ENCODE peak calls at places on chromosomes 16 and 17, in ten cellular contexts. One of them, this sample, is unnamed.

GRCh38 chr17:35449371-35449931 is 885 bp upstream of the SLFN13 start:
- DNase-seq in amygdala: no peak
- DNase-seq in LHCN-M2: no peak
- DNase-seq in astrocyte: peak
- DNase-seq in CD8-positive, alpha-beta T cell: no peak
- DNase-seq in heart left ventricle: peak
- DNase-seq in mesothelial cell of epicardium: no peak
- DNase-seq in progenitor cell of endocrine pancreas: no peak
- DNase-seq in skeletal muscle cell: no peak
- DNase-seq in HS-27A: no peak
- DNase-seq in this sample: no peak

GRCh38 chr16:86952769-86953168 is 364.4 kb downstream of the C16orf95 start:
- DNase-seq in amygdala: no peak
- DNase-seq in LHCN-M2: peak
- DNase-seq in astrocyte: no peak
- DNase-seq in CD8-positive, alpha-beta T cell: no peak
- DNase-seq in heart left ventricle: no peak
- DNase-seq in mesothelial cell of epicardium: no peak
- DNase-seq in progenitor cell of endocrine pancreas: no peak
- DNase-seq in skeletal muscle cell: no peak
- DNase-seq in HS-27A: peak
- DNase-seq in this sample: no peak

GRCh38 chr17:58052951-58053715 is 30.1 kb upstream of the DYNLL2 start:
- DNase-seq in amygdala: no peak
- DNase-seq in LHCN-M2: peak
- DNase-seq in astrocyte: no peak
- DNase-seq in CD8-positive, alpha-beta T cell: no peak
- DNase-seq in heart left ventricle: no peak
- DNase-seq in mesothelial cell of epicardium: no peak
- DNase-seq in progenitor cell of endocrine pancreas: no peak
- DNase-seq in skeletal muscle cell: no peak
- DNase-seq in HS-27A: no peak
- DNase-seq in this sample: no peak

GRCh38 chr17:29241015-29241963 is 5.4 kb upstream of the CRYBA1 start:
- DNase-seq in amygdala: no peak
- DNase-seq in LHCN-M2: peak
- DNase-seq in astrocyte: peak
- DNase-seq in CD8-positive, alpha-beta T cell: no peak
- DNase-seq in heart left ventricle: no peak
- DNase-seq in mesothelial cell of epicardium: no peak
- DNase-seq in progenitor cell of endocrine pancreas: no peak
- DNase-seq in skeletal muscle cell: peak
- DNase-seq in HS-27A: peak
- DNase-seq in this sample: no peak

GRCh38 chr16:50297301-50298074 is 31.1 kb downstream of the ADCY7 start:
- DNase-seq in amygdala: no peak
- DNase-seq in LHCN-M2: no peak
- DNase-seq in astrocyte: no peak
- DNase-seq in CD8-positive, alpha-beta T cell: no peak
- DNase-seq in heart left ventricle: no peak
- DNase-seq in mesothelial cell of epicardium: no peak
- DNase-seq in progenitor cell of endocrine pancreas: no peak
- DNase-seq in skeletal muscle cell: no peak
- DNase-seq in HS-27A: no peak
- DNase-seq in this sample: no peak

GRCh38 chr17:75665981-75666380 is 973 bp downstream of the RECQL5 start:
- DNase-seq in amygdala: no peak
- DNase-seq in LHCN-M2: no peak
- DNase-seq in astrocyte: no peak
- DNase-seq in CD8-positive, alpha-beta T cell: no peak
- DNase-seq in heart left ventricle: no peak
- DNase-seq in mesothelial cell of epicardium: no peak
- DNase-seq in progenitor cell of endocrine pancreas: no peak
- DNase-seq in skeletal muscle cell: no peak
- DNase-seq in HS-27A: no peak
- DNase-seq in this sample: no peak

GRCh38 chr16:7321661-7322060 is 11.0 kb upstream of the RBFOX1 start:
- DNase-seq in amygdala: no peak
- DNase-seq in LHCN-M2: peak
- DNase-seq in astrocyte: no peak
- DNase-seq in CD8-positive, alpha-beta T cell: no peak
- DNase-seq in heart left ventricle: no peak
- DNase-seq in mesothelial cell of epicardium: no peak
- DNase-seq in progenitor cell of endocrine pancreas: no peak
- DNase-seq in skeletal muscle cell: no peak
- DNase-seq in HS-27A: no peak
- DNase-seq in this sample: no peak

GRCh38 chr17:15249487-15249886 is 15.6 kb downstream of the PMP22 start:
- DNase-seq in amygdala: no peak
- DNase-seq in LHCN-M2: no peak
- DNase-seq in astrocyte: no peak
- DNase-seq in CD8-positive, alpha-beta T cell: no peak
- DNase-seq in heart left ventricle: no peak
- DNase-seq in mesothelial cell of epicardium: no peak
- DNase-seq in progenitor cell of endocrine pancreas: no peak
- DNase-seq in skeletal muscle cell: no peak
- DNase-seq in HS-27A: no peak
- DNase-seq in this sample: no peak

GRCh38 chr17:28533091-28533670 is 19.2 kb downstream of the UNC119 start:
- DNase-seq in amygdala: no peak
- DNase-seq in LHCN-M2: no peak
- DNase-seq in astrocyte: no peak
- DNase-seq in CD8-positive, alpha-beta T cell: no peak
- DNase-seq in heart left ventricle: no peak
- DNase-seq in mesothelial cell of epicardium: no peak
- DNase-seq in progenitor cell of endocrine pancreas: no peak
- DNase-seq in skeletal muscle cell: no peak
- DNase-seq in HS-27A: no peak
- DNase-seq in this sample: no peak

GRCh38 chr17:36949461-36949927 is 740 bp downstream of the AATF start:
- DNase-seq in amygdala: no peak
- DNase-seq in LHCN-M2: no peak
- DNase-seq in astrocyte: peak
- DNase-seq in CD8-positive, alpha-beta T cell: no peak
- DNase-seq in heart left ventricle: no peak
- DNase-seq in mesothelial cell of epicardium: no peak
- DNase-seq in progenitor cell of endocrine pancreas: no peak
- DNase-seq in skeletal muscle cell: no peak
- DNase-seq in HS-27A: peak
- DNase-seq in this sample: no peak

GRCh38 chr16:53504161-53504663 is 1.2 kb upstream of the AKTIP start:
- DNase-seq in amygdala: no peak
- DNase-seq in LHCN-M2: peak
- DNase-seq in astrocyte: peak
- DNase-seq in CD8-positive, alpha-beta T cell: peak
- DNase-seq in heart left ventricle: peak
- DNase-seq in mesothelial cell of epicardium: no peak
- DNase-seq in progenitor cell of endocrine pancreas: peak
- DNase-seq in skeletal muscle cell: no peak
- DNase-seq in HS-27A: no peak
- DNase-seq in this sample: no peak

GRCh38 chr17:7313890-7314718 is 1.1 kb downstream of the GPS2 start:
- DNase-seq in amygdala: no peak
- DNase-seq in LHCN-M2: peak
- DNase-seq in astrocyte: no peak
- DNase-seq in CD8-positive, alpha-beta T cell: no peak
- DNase-seq in heart left ventricle: no peak
- DNase-seq in mesothelial cell of epicardium: no peak
- DNase-seq in progenitor cell of endocrine pancreas: no peak
- DNase-seq in skeletal muscle cell: no peak
- DNase-seq in HS-27A: no peak
- DNase-seq in this sample: no peak

GRCh38 chr17:31540602-31541307 is 149.3 kb downstream of the RAB11FIP4 start:
- DNase-seq in amygdala: no peak
- DNase-seq in LHCN-M2: no peak
- DNase-seq in astrocyte: no peak
- DNase-seq in CD8-positive, alpha-beta T cell: no peak
- DNase-seq in heart left ventricle: no peak
- DNase-seq in mesothelial cell of epicardium: no peak
- DNase-seq in progenitor cell of endocrine pancreas: no peak
- DNase-seq in skeletal muscle cell: no peak
- DNase-seq in HS-27A: no peak
- DNase-seq in this sample: no peak

GRCh38 chr17:44200478-44201155 is 933 bp upstream of the ATXN7L3 start:
- DNase-seq in amygdala: no peak
- DNase-seq in LHCN-M2: no peak
- DNase-seq in astrocyte: no peak
- DNase-seq in CD8-positive, alpha-beta T cell: no peak
- DNase-seq in heart left ventricle: no peak
- DNase-seq in mesothelial cell of epicardium: no peak
- DNase-seq in progenitor cell of endocrine pancreas: no peak
- DNase-seq in skeletal muscle cell: no peak
- DNase-seq in HS-27A: no peak
- DNase-seq in this sample: no peak

GRCh38 chr16:49350265-49351103 is 23.1 kb upstream of the C16orf78 start:
- DNase-seq in amygdala: peak
- DNase-seq in LHCN-M2: peak
- DNase-seq in astrocyte: peak
- DNase-seq in CD8-positive, alpha-beta T cell: no peak
- DNase-seq in heart left ventricle: peak
- DNase-seq in mesothelial cell of epicardium: peak
- DNase-seq in progenitor cell of endocrine pancreas: peak
- DNase-seq in skeletal muscle cell: peak
- DNase-seq in HS-27A: no peak
- DNase-seq in this sample: no peak

GRCh38 chr17:56715613-56716357 is 117.9 kb downstream of the C17orf67 start:
- DNase-seq in amygdala: peak
- DNase-seq in LHCN-M2: peak
- DNase-seq in astrocyte: peak
- DNase-seq in CD8-positive, alpha-beta T cell: peak
- DNase-seq in heart left ventricle: peak
- DNase-seq in mesothelial cell of epicardium: peak
- DNase-seq in progenitor cell of endocrine pancreas: peak
- DNase-seq in skeletal muscle cell: peak
- DNase-seq in HS-27A: peak
- DNase-seq in this sample: no peak

GRCh38 chr17:5931611-5932010 is 138.6 kb upstream of the WSCD1 start:
- DNase-seq in amygdala: no peak
- DNase-seq in LHCN-M2: no peak
- DNase-seq in astrocyte: no peak
- DNase-seq in CD8-positive, alpha-beta T cell: no peak
- DNase-seq in heart left ventricle: no peak
- DNase-seq in mesothelial cell of epicardium: no peak
- DNase-seq in progenitor cell of endocrine pancreas: no peak
- DNase-seq in skeletal muscle cell: no peak
- DNase-seq in HS-27A: no peak
- DNase-seq in this sample: no peak

GRCh38 chr16:27786221-27786848 is 236.4 kb downstream of the KATNIP start:
- DNase-seq in amygdala: no peak
- DNase-seq in LHCN-M2: no peak
- DNase-seq in astrocyte: no peak
- DNase-seq in CD8-positive, alpha-beta T cell: no peak
- DNase-seq in heart left ventricle: no peak
- DNase-seq in mesothelial cell of epicardium: no peak
- DNase-seq in progenitor cell of endocrine pancreas: no peak
- DNase-seq in skeletal muscle cell: no peak
- DNase-seq in HS-27A: no peak
- DNase-seq in this sample: no peak

GRCh38 chr16:80433617-80434016 is 107.2 kb upstream of the DYNLRB2 start:
- DNase-seq in amygdala: no peak
- DNase-seq in LHCN-M2: no peak
- DNase-seq in astrocyte: peak
- DNase-seq in CD8-positive, alpha-beta T cell: no peak
- DNase-seq in heart left ventricle: no peak
- DNase-seq in mesothelial cell of epicardium: no peak
- DNase-seq in progenitor cell of endocrine pancreas: no peak
- DNase-seq in skeletal muscle cell: no peak
- DNase-seq in HS-27A: no peak
- DNase-seq in this sample: no peak

GRCh38 chr17:6105608-6106007 is 35.4 kb downstream of the WSCD1 start:
- DNase-seq in amygdala: no peak
- DNase-seq in LHCN-M2: no peak
- DNase-seq in astrocyte: no peak
- DNase-seq in CD8-positive, alpha-beta T cell: no peak
- DNase-seq in heart left ventricle: no peak
- DNase-seq in mesothelial cell of epicardium: no peak
- DNase-seq in progenitor cell of endocrine pancreas: no peak
- DNase-seq in skeletal muscle cell: no peak
- DNase-seq in HS-27A: no peak
- DNase-seq in this sample: no peak

GRCh38 chr17:76789235-76789788 is 51.4 kb downstream of the MFSD11 start:
- DNase-seq in amygdala: no peak
- DNase-seq in LHCN-M2: no peak
- DNase-seq in astrocyte: no peak
- DNase-seq in CD8-positive, alpha-beta T cell: no peak
- DNase-seq in heart left ventricle: no peak
- DNase-seq in mesothelial cell of epicardium: no peak
- DNase-seq in progenitor cell of endocrine pancreas: no peak
- DNase-seq in skeletal muscle cell: no peak
- DNase-seq in HS-27A: no peak
- DNase-seq in this sample: no peak

GRCh38 chr17:4020096-4020495 is 55.9 kb upstream of the ATP2A3 start:
- DNase-seq in amygdala: no peak
- DNase-seq in LHCN-M2: no peak
- DNase-seq in astrocyte: no peak
- DNase-seq in CD8-positive, alpha-beta T cell: no peak
- DNase-seq in heart left ventricle: no peak
- DNase-seq in mesothelial cell of epicardium: no peak
- DNase-seq in progenitor cell of endocrine pancreas: no peak
- DNase-seq in skeletal muscle cell: no peak
- DNase-seq in HS-27A: no peak
- DNase-seq in this sample: no peak

GRCh38 chr17:38453951-38454421 is 25.7 kb downstream of the ARHGAP23 start:
- DNase-seq in amygdala: no peak
- DNase-seq in LHCN-M2: peak
- DNase-seq in astrocyte: peak
- DNase-seq in CD8-positive, alpha-beta T cell: no peak
- DNase-seq in heart left ventricle: no peak
- DNase-seq in mesothelial cell of epicardium: no peak
- DNase-seq in progenitor cell of endocrine pancreas: no peak
- DNase-seq in skeletal muscle cell: no peak
- DNase-seq in HS-27A: no peak
- DNase-seq in this sample: no peak

GRCh38 chr17:39144414-39144813 is 7.0 kb downstream of the PLXDC1 start:
- DNase-seq in amygdala: no peak
- DNase-seq in LHCN-M2: peak
- DNase-seq in astrocyte: peak
- DNase-seq in CD8-positive, alpha-beta T cell: no peak
- DNase-seq in heart left ventricle: peak
- DNase-seq in mesothelial cell of epicardium: no peak
- DNase-seq in progenitor cell of endocrine pancreas: no peak
- DNase-seq in skeletal muscle cell: peak
- DNase-seq in HS-27A: no peak
- DNase-seq in this sample: no peak

GRCh38 chr17:35084987-35085386 is 21.5 kb upstream of the RFFL start:
- DNase-seq in amygdala: no peak
- DNase-seq in LHCN-M2: peak
- DNase-seq in astrocyte: peak
- DNase-seq in CD8-positive, alpha-beta T cell: no peak
- DNase-seq in heart left ventricle: no peak
- DNase-seq in mesothelial cell of epicardium: no peak
- DNase-seq in progenitor cell of endocrine pancreas: no peak
- DNase-seq in skeletal muscle cell: no peak
- DNase-seq in HS-27A: no peak
- DNase-seq in this sample: no peak

GRCh38 chr17:37698132-37698615 is 46.7 kb downstream of the HNF1B start:
- DNase-seq in amygdala: no peak
- DNase-seq in LHCN-M2: peak
- DNase-seq in astrocyte: peak
- DNase-seq in CD8-positive, alpha-beta T cell: no peak
- DNase-seq in heart left ventricle: no peak
- DNase-seq in mesothelial cell of epicardium: no peak
- DNase-seq in progenitor cell of endocrine pancreas: no peak
- DNase-seq in skeletal muscle cell: peak
- DNase-seq in HS-27A: no peak
- DNase-seq in this sample: no peak